ENCODE peak calls at places on chromosomes 16 and 17, in six cellular contexts. One of them, this sample, is unnamed.

GRCh38 chr16:29290631-29291247 is 115.8 kb downstream of the NPIPB11 start:
- DNase-seq in Karpas-422: no peak
- DNase-seq in caudate nucleus: no peak
- DNase-seq in EL: peak
- DNase-seq in kidney glomerular epithelial cell: peak
- DNase-seq in GF-D8: peak
- DNase-seq in this sample: no peak

GRCh38 chr17:17866425-17866824 is 29.6 kb upstream of the SREBF1 start:
- DNase-seq in Karpas-422: no peak
- DNase-seq in caudate nucleus: no peak
- DNase-seq in EL: no peak
- DNase-seq in kidney glomerular epithelial cell: no peak
- DNase-seq in GF-D8: no peak
- DNase-seq in this sample: no peak

GRCh38 chr17:10198509-10199249 is at the start of gene GAS7:
- DNase-seq in Karpas-422: no peak
- DNase-seq in caudate nucleus: peak
- DNase-seq in EL: peak
- DNase-seq in kidney glomerular epithelial cell: no peak
- DNase-seq in GF-D8: no peak
- DNase-seq in this sample: no peak

GRCh38 chr16:88566158-88566557 is 4.0 kb upstream of the ZC3H18 start:
- DNase-seq in Karpas-422: no peak
- DNase-seq in caudate nucleus: no peak
- DNase-seq in EL: peak
- DNase-seq in kidney glomerular epithelial cell: no peak
- DNase-seq in GF-D8: no peak
- DNase-seq in this sample: no peak

GRCh38 chr16:19085679-19086200 is 18.3 kb downstream of the COQ7 start:
- DNase-seq in Karpas-422: peak
- DNase-seq in caudate nucleus: no peak
- DNase-seq in EL: peak
- DNase-seq in kidney glomerular epithelial cell: no peak
- DNase-seq in GF-D8: peak
- DNase-seq in this sample: no peak

GRCh38 chr16:1793578-1794220 is at the start of gene IGFALS:
- DNase-seq in Karpas-422: no peak
- DNase-seq in caudate nucleus: no peak
- DNase-seq in EL: no peak
- DNase-seq in kidney glomerular epithelial cell: no peak
- DNase-seq in GF-D8: no peak
- DNase-seq in this sample: no peak

GRCh38 chr17:81513669-81514484 is 1.3 kb upstream of the ACTG1 start:
- DNase-seq in Karpas-422: peak
- DNase-seq in caudate nucleus: no peak
- DNase-seq in EL: peak
- DNase-seq in kidney glomerular epithelial cell: peak
- DNase-seq in GF-D8: peak
- DNase-seq in this sample: peak

GRCh38 chr17:65572581-65573282 is 11.3 kb upstream of the AXIN2 start:
- DNase-seq in Karpas-422: no peak
- DNase-seq in caudate nucleus: no peak
- DNase-seq in EL: no peak
- DNase-seq in kidney glomerular epithelial cell: no peak
- DNase-seq in GF-D8: no peak
- DNase-seq in this sample: no peak

GRCh38 chr16:75288596-75289120 is 37.2 kb upstream of the BCAR1 start:
- DNase-seq in Karpas-422: no peak
- DNase-seq in caudate nucleus: no peak
- DNase-seq in EL: no peak
- DNase-seq in kidney glomerular epithelial cell: no peak
- DNase-seq in GF-D8: peak
- DNase-seq in this sample: no peak

GRCh38 chr17:4195306-4195705 is 52.3 kb downstream of the CYB5D2 start:
- DNase-seq in Karpas-422: no peak
- DNase-seq in caudate nucleus: no peak
- DNase-seq in EL: peak
- DNase-seq in kidney glomerular epithelial cell: no peak
- DNase-seq in GF-D8: no peak
- DNase-seq in this sample: no peak

GRCh38 chr17:27577124-27577761 is 53.7 kb upstream of the LGALS9 start:
- DNase-seq in Karpas-422: no peak
- DNase-seq in caudate nucleus: peak
- DNase-seq in EL: peak
- DNase-seq in kidney glomerular epithelial cell: peak
- DNase-seq in GF-D8: no peak
- DNase-seq in this sample: no peak

GRCh38 chr17:76264425-76264754 is 758 bp upstream of the UBALD2 start:
- DNase-seq in Karpas-422: no peak
- DNase-seq in caudate nucleus: no peak
- DNase-seq in EL: no peak
- DNase-seq in kidney glomerular epithelial cell: no peak
- DNase-seq in GF-D8: no peak
- DNase-seq in this sample: no peak

GRCh38 chr16:81797443-81797842 is 18.4 kb downstream of the PLCG2 start:
- DNase-seq in Karpas-422: peak
- DNase-seq in caudate nucleus: no peak
- DNase-seq in EL: no peak
- DNase-seq in kidney glomerular epithelial cell: no peak
- DNase-seq in GF-D8: peak
- DNase-seq in this sample: peak

GRCh38 chr16:31138621-31139578 is 3.4 kb upstream of the PRSS8 start:
- DNase-seq in Karpas-422: no peak
- DNase-seq in caudate nucleus: no peak
- DNase-seq in EL: peak
- DNase-seq in kidney glomerular epithelial cell: peak
- DNase-seq in GF-D8: no peak
- DNase-seq in this sample: no peak

GRCh38 chr17:38608648-38609047 is 2.9 kb upstream of the SRCIN1 start:
- DNase-seq in Karpas-422: no peak
- DNase-seq in caudate nucleus: no peak
- DNase-seq in EL: no peak
- DNase-seq in kidney glomerular epithelial cell: no peak
- DNase-seq in GF-D8: no peak
- DNase-seq in this sample: no peak

GRCh38 chr17:60554377-60554788 is 28.3 kb upstream of the APPBP2 start:
- DNase-seq in Karpas-422: no peak
- DNase-seq in caudate nucleus: no peak
- DNase-seq in EL: peak
- DNase-seq in kidney glomerular epithelial cell: peak
- DNase-seq in GF-D8: no peak
- DNase-seq in this sample: no peak

GRCh38 chr17:10702574-10702973 is 5.2 kb downstream of the ADPRM start:
- DNase-seq in Karpas-422: no peak
- DNase-seq in caudate nucleus: no peak
- DNase-seq in EL: peak
- DNase-seq in kidney glomerular epithelial cell: peak
- DNase-seq in GF-D8: peak
- DNase-seq in this sample: no peak

GRCh38 chr16:53518550-53519416 is 15.8 kb upstream of the AKTIP start:
- DNase-seq in Karpas-422: no peak
- DNase-seq in caudate nucleus: no peak
- DNase-seq in EL: peak
- DNase-seq in kidney glomerular epithelial cell: no peak
- DNase-seq in GF-D8: peak
- DNase-seq in this sample: peak

GRCh38 chr17:56679148-56679766 is 85.8 kb downstream of the NOG start:
- DNase-seq in Karpas-422: peak
- DNase-seq in caudate nucleus: no peak
- DNase-seq in EL: peak
- DNase-seq in kidney glomerular epithelial cell: peak
- DNase-seq in GF-D8: no peak
- DNase-seq in this sample: peak

GRCh38 chr16:88681084-88681680 is 5.1 kb downstream of the SNAI3 start:
- DNase-seq in Karpas-422: peak
- DNase-seq in caudate nucleus: no peak
- DNase-seq in EL: no peak
- DNase-seq in kidney glomerular epithelial cell: no peak
- DNase-seq in GF-D8: no peak
- DNase-seq in this sample: peak

GRCh38 chr16:84144859-84145639 is at the start of the genes DNAAF1 and HSDL1:
- DNase-seq in Karpas-422: peak
- DNase-seq in caudate nucleus: peak
- DNase-seq in EL: peak
- DNase-seq in kidney glomerular epithelial cell: peak
- DNase-seq in GF-D8: peak
- DNase-seq in this sample: peak

GRCh38 chr17:58313815-58314705 is 14.5 kb downstream of the TSPOAP1 start:
- DNase-seq in Karpas-422: no peak
- DNase-seq in caudate nucleus: no peak
- DNase-seq in EL: no peak
- DNase-seq in kidney glomerular epithelial cell: no peak
- DNase-seq in GF-D8: no peak
- DNase-seq in this sample: no peak

GRCh38 chr17:29095439-29095838 is 52.5 kb downstream of the PIPOX start:
- DNase-seq in Karpas-422: no peak
- DNase-seq in caudate nucleus: no peak
- DNase-seq in EL: no peak
- DNase-seq in kidney glomerular epithelial cell: no peak
- DNase-seq in GF-D8: no peak
- DNase-seq in this sample: no peak

GRCh38 chr16:12758670-12759558 is 44.8 kb downstream of the CPPED1 start:
- DNase-seq in Karpas-422: peak
- DNase-seq in caudate nucleus: no peak
- DNase-seq in EL: no peak
- DNase-seq in kidney glomerular epithelial cell: no peak
- DNase-seq in GF-D8: no peak
- DNase-seq in this sample: peak

GRCh38 chr16:3637371-3637923 is 17.0 kb upstream of the DNASE1 start:
- DNase-seq in Karpas-422: peak
- DNase-seq in caudate nucleus: no peak
- DNase-seq in EL: peak
- DNase-seq in kidney glomerular epithelial cell: peak
- DNase-seq in GF-D8: peak
- DNase-seq in this sample: peak

GRCh38 chr17:16304832-16305231 is 48.4 kb downstream of the CENPV start:
- DNase-seq in Karpas-422: peak
- DNase-seq in caudate nucleus: no peak
- DNase-seq in EL: peak
- DNase-seq in kidney glomerular epithelial cell: no peak
- DNase-seq in GF-D8: no peak
- DNase-seq in this sample: peak

GRCh38 chr17:68456529-68457167 is 648 bp downstream of the WIPI1 start:
- DNase-seq in Karpas-422: no peak
- DNase-seq in caudate nucleus: no peak
- DNase-seq in EL: peak
- DNase-seq in kidney glomerular epithelial cell: peak
- DNase-seq in GF-D8: peak
- DNase-seq in this sample: no peak

GRCh38 chr17:30389755-30390300 is 11.1 kb downstream of the CPD start:
- DNase-seq in Karpas-422: no peak
- DNase-seq in caudate nucleus: no peak
- DNase-seq in EL: no peak
- DNase-seq in kidney glomerular epithelial cell: no peak
- DNase-seq in GF-D8: no peak
- DNase-seq in this sample: no peak

GRCh38 chr17:59642535-59642934 is 22.8 kb downstream of the CLTC start:
- DNase-seq in Karpas-422: no peak
- DNase-seq in caudate nucleus: no peak
- DNase-seq in EL: no peak
- DNase-seq in kidney glomerular epithelial cell: no peak
- DNase-seq in GF-D8: no peak
- DNase-seq in this sample: no peak

GRCh38 chr17:72751746-72752145 is 340.7 kb downstream of the SLC39A11 start:
- DNase-seq in Karpas-422: no peak
- DNase-seq in caudate nucleus: no peak
- DNase-seq in EL: no peak
- DNase-seq in kidney glomerular epithelial cell: no peak
- DNase-seq in GF-D8: no peak
- DNase-seq in this sample: no peak

This sample was measured in OCI-LY7.